ENCODE peak calls at places on chromosomes 1 and 21, in seven cellular contexts. T is omental fat pad; G is CD8-positive, alpha-beta T cell; B is dorsolateral prefrontal cortex; Z is AML-193; I is T-helper 9 cell; V is posterior vena cava. S is an unnamed sample.

GRCh38 chr1:150473659-150474058 is 13.6 kb upstream of the TARS2 start:
- DNase-seq in I (no peak), G (no peak), B (no peak), V (no peak), Z (no peak), T (no peak), S (no peak)

GRCh38 chr1:226384040-226384439 is 23.9 kb downstream of the PARP1 start:
- DNase-seq in Z (no peak), I (no peak), T (no peak), V (no peak), B (no peak), G (no peak), S (no peak)

GRCh38 chr1:116763787-116764465 is 9.7 kb downstream of the CD2 start:
- DNase-seq in Z (no peak), T (no peak), B (no peak), I (no peak), V (no peak), G (no peak), S (no peak)

GRCh38 chr1:112536561-112536960 is 27.8 kb downstream of the WNT2B start:
- DNase-seq in I (no peak), V (no peak), B (no peak), Z (no peak), G (no peak), T (no peak), S (no peak)

GRCh38 chr21:44582055-44582454 is 1.7 kb upstream of the KRTAP10-5 start:
- DNase-seq in V (peak; percentile 51), I (no peak), T (no peak), G (no peak), Z (no peak), B (no peak), S (no peak)

GRCh38 chr1:2526824-2527552 is 592 bp upstream of the PANK4 start:
- DNase-seq in T (no peak), G (no peak), V (no peak), B (peak; percentile 75), I (peak; percentile 25), Z (no peak), S (no peak)

GRCh38 chr1:13730751-13731482 is 30.9 kb downstream of the PRDM2 start:
- DNase-seq in G (peak; percentile 85), B (no peak), V (peak; percentile 81), I (peak; percentile 68), T (no peak), Z (peak; percentile 30), S (no peak)

GRCh38 chr1:61839702-61840101 is 97.4 kb downstream of the PATJ start:
- DNase-seq in Z (no peak), T (no peak), I (no peak), G (no peak), B (no peak), V (no peak), S (no peak)

GRCh38 chr21:42161401-42161956 is 57.5 kb upstream of the ABCG1 start:
- DNase-seq in T (no peak), Z (no peak), I (no peak), V (no peak), B (no peak), G (no peak), S (no peak)

GRCh38 chr1:60428161-60428560 is 354.6 kb upstream of the C1orf87 start:
- DNase-seq in T (no peak), G (no peak), B (no peak), V (no peak), Z (no peak), I (no peak), S (no peak)

GRCh38 chr1:63982201-63982600 is 208.4 kb downstream of the ROR1 start:
- DNase-seq in I (no peak), G (no peak), V (no peak), T (no peak), B (no peak), Z (no peak), S (no peak)

S was measured in NCI-H748 treated with DMSO at 0.1 percent for 48 hours.